ENCODE peak calls at places on chromosomes 13 and 19, in seven cellular contexts. V is SK-N-SH, B is H1, K is HepG2, J is K562, F is GM12878, O is HCT116. G is an unnamed sample.

GRCh38 chr13:40064723-40065122 is 409.3 kb downstream of the COG6 start:
- DNase-seq in B (no peak), K (no peak), V (no peak), O (no peak), F (no peak), J (no peak), G (no peak)

GRCh38 chr13:73303858-73304257 is 245.1 kb downstream of the KLF5 start:
- DNase-seq in F (no peak), V (no peak), K (no peak), B (peak; percentile 13), O (no peak), J (no peak), G (no peak)

GRCh38 chr13:73481877-73482445 is 423.2 kb downstream of the KLF5 start:
- DNase-seq in B (no peak), J (no peak), K (no peak), O (no peak), V (no peak), F (no peak), G (no peak)

GRCh38 chr13:19581675-19582074 is 20.3 kb upstream of the TPTE2 start:
- DNase-seq in V (no peak), O (no peak), F (no peak), K (no peak), J (no peak), B (no peak), G (no peak)

GRCh38 chr13:97809576-97809975 is 143.9 kb upstream of the IPO5 start:
- DNase-seq in V (no peak), K (no peak), F (no peak), O (no peak), J (no peak), B (no peak), G (no peak)

GRCh38 chr19:18961767-18962423 is 20.9 kb upstream of the HOMER3 start:
- DNase-seq in F (no peak), O (no peak), J (no peak), B (peak; percentile 78), V (peak; percentile 50), K (peak; percentile 83), G (no peak)

GRCh38 chr13:51770160-51770559 is 33.8 kb downstream of the DHRS12 start:
- DNase-seq in J (no peak), K (peak; percentile 15), V (no peak), B (no peak), F (no peak), O (no peak), G (no peak)

GRCh38 chr13:33512880-33513554 is 227.5 kb upstream of the STARD13 start:
- DNase-seq in K (no peak), V (no peak), J (no peak), B (no peak), O (no peak), F (no peak), G (no peak)

GRCh38 chr13:49058761-49059160 is 83.0 kb downstream of the FNDC3A start:
- DNase-seq in O (no peak), K (no peak), B (no peak), J (no peak), F (no peak), V (no peak), G (no peak)

GRCh38 chr19:33403973-33404304 is 30.4 kb downstream of the CEBPG start:
- DNase-seq in B (no peak), K (no peak), O (no peak), V (no peak), J (no peak), F (no peak), G (no peak)

GRCh38 chr19:33404916-33405315 is 31.4 kb downstream of the CEBPG start:
- DNase-seq in O (no peak), F (no peak), J (no peak), K (no peak), V (no peak), B (no peak), G (no peak)

GRCh38 chr19:33402421-33403220 is 29.1 kb downstream of the CEBPG start:
- DNase-seq in F (no peak), K (no peak), B (no peak), O (no peak), V (peak; percentile 58), J (no peak), G (no peak)

GRCh38 chr19:33404506-33404905 is 31.0 kb downstream of the CEBPG start:
- DNase-seq in V (no peak), K (no peak), B (no peak), J (no peak), F (no peak), O (no peak), G (no peak)

GRCh38 chr19:33403221-33403972 is 29.9 kb downstream of the CEBPG start:
- DNase-seq in V (peak; percentile 29), F (no peak), B (no peak), J (peak; percentile 14), O (no peak), K (peak; percentile 98), G (no peak)
- TF ChIP-seq JUND in V (no peak), F (no peak), B (no peak), J (no peak), O (no peak), K (peak; percentile 87), G (no peak)

DNA sequence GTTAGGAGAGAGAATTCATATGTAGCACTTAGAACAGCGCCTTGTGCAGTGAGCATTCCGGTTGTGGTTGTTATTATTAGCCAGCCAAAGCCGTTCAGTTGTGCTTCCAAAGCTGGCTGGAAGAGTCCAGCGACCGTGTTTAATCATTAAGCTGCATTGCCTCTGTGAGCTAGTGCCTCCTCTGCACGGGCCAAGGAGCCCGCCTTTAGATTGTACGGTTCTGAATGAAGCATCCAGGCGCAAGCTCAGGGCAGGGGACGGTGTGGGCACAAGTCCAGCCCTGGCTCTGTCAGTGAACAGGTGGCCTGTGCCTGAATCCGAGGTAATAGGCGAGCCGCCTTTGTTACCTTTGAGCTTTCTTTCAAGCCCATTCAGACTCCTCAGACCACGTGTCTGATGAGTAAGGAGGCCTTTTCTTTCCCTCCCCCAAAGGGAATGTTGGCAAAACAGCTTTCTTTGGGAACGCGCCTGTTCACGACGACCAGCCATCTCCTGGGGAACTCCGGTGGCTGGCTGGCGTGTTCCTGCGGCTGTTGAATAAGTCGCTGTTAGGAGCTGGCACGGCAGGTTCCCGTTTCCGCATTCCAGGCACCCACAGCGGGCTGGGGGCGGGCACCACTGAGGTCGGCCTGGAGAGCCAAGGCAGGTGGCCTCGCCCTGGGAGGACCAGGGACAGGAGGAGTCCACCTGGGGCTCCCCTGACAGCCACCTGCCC is 25.1 kb downstream of the SIPA1L3 start:
- DNase-seq in J (no peak), K (peak; percentile 84), F (no peak), V (no peak), B (peak; percentile 70), O (peak; percentile 65), G (peak; percentile 60)
- TF ChIP-seq JUND in J (no peak), K (peak; percentile 36), F (no peak), V (no peak), B (peak; percentile 25), O (peak; percentile 5), G (peak; percentile 40)

DNA sequence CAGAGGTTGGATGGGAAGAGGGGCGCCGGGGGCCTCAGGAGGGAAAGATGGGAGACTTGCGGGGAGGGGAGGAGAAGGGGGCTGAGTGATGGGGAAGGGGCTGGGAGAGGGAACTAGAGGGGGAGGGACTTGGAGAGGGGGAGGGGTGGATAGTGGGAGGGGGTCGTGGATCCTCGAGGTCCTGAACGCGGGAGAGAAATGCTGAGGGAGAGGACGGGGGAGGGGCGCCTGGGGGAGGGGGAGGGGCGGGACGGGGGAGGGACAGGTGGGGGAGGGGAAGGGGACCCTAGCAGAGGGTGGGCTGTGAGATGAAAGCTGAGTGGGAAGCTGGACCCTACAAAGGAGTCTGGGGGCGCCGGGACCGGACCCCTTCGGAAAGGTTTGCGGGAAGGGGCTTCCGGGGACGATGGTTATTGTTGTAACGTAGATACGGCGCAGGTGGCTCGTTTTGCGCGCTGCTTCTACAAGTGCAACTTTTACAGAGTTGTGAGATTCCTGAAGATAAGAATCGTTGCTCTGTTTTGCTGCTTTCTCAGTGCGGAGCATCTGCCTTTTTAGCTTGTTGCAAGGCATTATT is 417 bp downstream of the ZNF444 start:
- DNase-seq in K (no peak), B (no peak), F (no peak), V (no peak), J (peak; percentile 29), O (no peak), G (no peak)
- TF ChIP-seq JUND in K (no peak), B (no peak), F (no peak), V (no peak), J (no peak), O (no peak), G (no peak)

DNA sequence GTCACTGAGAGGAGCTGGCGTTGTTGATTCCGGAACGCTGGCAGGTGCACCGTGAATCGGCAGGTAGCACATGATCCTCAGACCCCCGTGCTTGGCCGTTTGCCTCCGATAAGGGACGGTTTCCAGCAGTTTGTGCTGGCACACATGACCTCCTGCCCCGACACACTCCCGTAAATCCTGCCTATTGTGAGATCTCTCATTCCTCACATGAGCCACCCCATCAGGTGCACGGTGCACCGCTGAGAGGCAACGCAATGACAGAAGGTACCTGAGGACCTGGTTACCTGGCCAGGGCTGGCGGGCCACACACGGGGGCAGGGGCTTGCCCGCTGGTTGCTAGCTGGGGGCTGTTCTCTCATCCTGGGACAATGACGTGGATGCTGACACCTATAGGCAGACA is 2.1 kb upstream of the ADPRHL1 start:
- DNase-seq in V (no peak), B (no peak), J (no peak), O (no peak), F (no peak), K (no peak), G (no peak)
- TF ChIP-seq JUND in V (no peak), B (no peak), J (no peak), O (no peak), F (no peak), K (no peak), G (no peak)

G was measured in T47D.